ENCODE peak calls at places on chromosomes 5 and 9, in eight cellular contexts. E is AG04450; C is astrocyte of the spinal cord; G is lung; B is CD4-positive, alpha-beta T cell; O is GM12865; Z is fibroblast of mammary gland; Y is Panc1. T is an unnamed sample.

GRCh38 chr9:79581388-79581787 is 9.6 kb downstream of the TLE4 start:
- DNase-seq in E (no peak), C (peak; percentile 54), G (no peak), B (no peak), O (no peak), Z (peak; percentile 54), Y (no peak), T (no peak)

GRCh38 chr5:124444147-124444775 is 302.2 kb downstream of the ZNF608 start:
- DNase-seq in E (no peak), C (no peak), G (no peak), B (no peak), O (peak; percentile 94), Z (no peak), Y (no peak), T (no peak)

GRCh38 chr5:116423091-116423490 is 151.5 kb downstream of the SEMA6A start:
- DNase-seq in E (no peak), C (no peak), G (no peak), B (no peak), O (no peak), Z (no peak), Y (no peak), T (no peak)

GRCh38 chr9:83456226-83456625 is 82.0 kb downstream of the FRMD3 start:
- DNase-seq in E (no peak), C (no peak), G (no peak), B (no peak), O (no peak), Z (peak; percentile 23), Y (no peak), T (no peak)

GRCh38 chr9:104506565-104506964 is 2.5 kb downstream of the OR13F1 start:
- DNase-seq in E (no peak), C (no peak), G (no peak), B (no peak), O (no peak), Z (no peak), Y (no peak), T (no peak)

GRCh38 chr5:135538261-135538660 is 2.5 kb upstream of the NEUROG1 start:
- DNase-seq in E (no peak), C (no peak), G (no peak), B (no peak), O (no peak), Z (no peak), Y (no peak), T (no peak)

GRCh38 chr5:127280494-127281220 is 9.9 kb upstream of the MEGF10 start:
- DNase-seq in E (no peak), C (no peak), G (no peak), B (no peak), O (no peak), Z (no peak), Y (no peak), T (no peak)

GRCh38 chr9:29730096-29730621 is 2156.9 kb upstream of the C9orf72 start:
- DNase-seq in E (no peak), C (no peak), G (no peak), B (no peak), O (no peak), Z (no peak), Y (no peak), T (no peak)

GRCh38 chr5:153970496-153970895 is 68.2 kb downstream of the FAM114A2 start:
- DNase-seq in E (no peak), C (no peak), G (peak; percentile 26), B (no peak), O (no peak), Z (no peak), Y (no peak), T (no peak)

GRCh38 chr9:105051897-105052296 is 123.9 kb upstream of the ABCA1 start:
- DNase-seq in E (no peak), C (no peak), G (no peak), B (no peak), O (no peak), Z (no peak), Y (no peak), T (no peak)

GRCh38 chr5:180090769-180091546 is 19.4 kb upstream of the RNF130 start:
- DNase-seq in E (no peak), C (peak; percentile 38), G (no peak), B (no peak), O (no peak), Z (peak; percentile 17), Y (no peak), T (no peak)

GRCh38 chr5:59188415-59189225 is 605.7 kb downstream of the RAB3C start:
- DNase-seq in E (no peak), C (peak; percentile 77), G (peak; percentile 72), B (peak; percentile 43), O (peak; percentile 71), Z (peak; percentile 75), Y (no peak), T (no peak)

GRCh38 chr9:74284596-74284995 is 212.5 kb upstream of the RORB start:
- DNase-seq in E (no peak), C (no peak), G (no peak), B (no peak), O (no peak), Z (no peak), Y (no peak), T (no peak)

GRCh38 chr9:131276891-131277672 is 772 bp upstream of the FAM78A start:
- DNase-seq in E (no peak), C (no peak), G (no peak), B (no peak), O (peak; percentile 40), Z (no peak), Y (no peak), T (no peak)

GRCh38 chr9:23677446-23677845 is 148.6 kb downstream of the ELAVL2 start:
- DNase-seq in E (no peak), C (no peak), G (no peak), B (no peak), O (no peak), Z (no peak), Y (no peak), T (no peak)

GRCh38 chr5:58022055-58022454 is 437.8 kb downstream of the PLK2 start:
- DNase-seq in E (no peak), C (no peak), G (no peak), B (no peak), O (no peak), Z (peak; percentile 37), Y (no peak), T (no peak)

GRCh38 chr9:99828054-99828416 is 6.3 kb downstream of the NR4A3 start:
- DNase-seq in E (no peak), C (no peak), G (no peak), B (no peak), O (no peak), Z (no peak), Y (no peak), T (no peak)

GRCh38 chr5:55668356-55668755 is 43.8 kb downstream of the SLC38A9 start:
- DNase-seq in E (peak; percentile 66), C (peak; percentile 92), G (no peak), B (no peak), O (no peak), Z (peak; percentile 85), Y (no peak), T (no peak)

GRCh38 chr5:167565555-167565954 is 725.9 kb upstream of the WWC1 start:
- DNase-seq in E (no peak), C (peak; percentile 39), G (no peak), B (no peak), O (no peak), Z (peak; percentile 43), Y (no peak), T (no peak)

GRCh38 chr9:131366745-131367401 is 27.0 kb upstream of the PRRC2B start:
- DNase-seq in E (no peak), C (peak; percentile 54), G (no peak), B (no peak), O (no peak), Z (peak; percentile 53), Y (no peak), T (no peak)

DNA sequence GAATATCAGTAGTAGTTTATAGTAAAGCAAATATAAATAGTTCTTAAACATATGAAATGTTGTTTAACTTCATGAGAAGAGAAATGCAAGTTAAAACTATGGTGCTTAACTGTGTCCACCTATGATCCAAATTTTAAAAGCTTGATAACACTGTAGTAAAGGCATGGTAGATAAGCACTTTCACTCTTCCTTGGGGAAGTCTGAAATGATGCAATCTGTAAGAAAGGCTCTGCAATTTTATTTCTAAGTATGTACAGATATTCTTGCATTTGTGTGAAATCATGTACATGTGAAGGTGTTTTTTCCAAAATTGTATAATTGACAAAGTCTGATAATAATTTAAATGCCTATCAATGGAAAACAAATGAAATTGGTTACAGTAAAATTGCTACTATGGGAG is 66.9 kb downstream of the SYK start:
- DNase-seq in E (no peak), C (no peak), G (no peak), B (no peak), O (no peak), Z (no peak), Y (no peak), T (no peak)
- TF ChIP-seq CTCF in E (no peak), C (no peak), G (no peak), B (no peak), O (no peak), Z (no peak), Y (no peak), T (no peak)

GRCh38 chr5:138032572-138033274 is at the start of gene FAM13B:
- DNase-seq in E (no peak), C (peak; percentile 68), G (peak; percentile 77), B (peak; percentile 74), O (peak; percentile 92), Z (peak; percentile 45), Y (no peak), T (peak; percentile 39)
- TF ChIP-seq CTCF in E (no peak), C (no peak), G (no peak), B (no peak), O (no peak), Z (no peak), Y (no peak), T (no peak)

GRCh38 chr9:126514037-126514821 is 99.5 kb upstream of the LMX1B start:
- DNase-seq in E (no peak), C (no peak), G (peak; percentile 57), B (peak; percentile 42), O (no peak), Z (peak; percentile 25), Y (no peak), T (no peak)
- TF ChIP-seq CTCF in E (peak; percentile 32), C (peak; percentile 38), G (peak; percentile 15), B (peak; percentile 42), O (peak; percentile 24), Z (no peak), Y (peak; percentile 85), T (peak; percentile 37)

GRCh38 chr5:66232701-66233100 is 88.6 kb downstream of the SREK1 start:
- DNase-seq in E (no peak), C (no peak), G (no peak), B (no peak), O (no peak), Z (no peak), Y (no peak), T (no peak)

GRCh38 chr5:66230551-66230950 is 86.5 kb downstream of the SREK1 start:
- DNase-seq in E (no peak), C (peak; percentile 32), G (no peak), B (no peak), O (no peak), Z (no peak), Y (no peak), T (no peak)

GRCh38 chr5:66234241-66234640 is 90.1 kb downstream of the SREK1 start:
- DNase-seq in E (no peak), C (no peak), G (no peak), B (no peak), O (no peak), Z (no peak), Y (no peak), T (no peak)

DNA sequence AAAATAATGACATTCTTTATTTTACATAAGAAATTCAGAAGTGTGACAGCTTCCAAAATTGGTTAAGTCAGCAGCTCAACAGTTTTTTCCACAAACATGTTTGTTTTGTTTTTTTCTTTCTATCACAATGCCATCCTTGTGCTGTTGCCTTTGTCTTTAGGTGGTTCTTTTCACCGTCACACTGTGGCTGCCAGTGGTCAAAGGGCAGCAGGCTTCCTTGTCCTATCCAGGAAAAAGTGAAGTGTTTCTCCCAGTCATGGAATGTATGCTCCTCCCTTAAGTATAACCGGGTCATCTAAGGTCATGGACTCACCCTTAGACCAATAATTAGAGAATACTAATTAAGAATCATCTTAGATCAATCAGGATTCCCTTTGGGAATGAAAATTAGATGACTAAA is 87.4 kb downstream of the SREK1 start:
- DNase-seq in E (no peak), C (no peak), G (no peak), B (no peak), O (no peak), Z (no peak), Y (no peak), T (no peak)
- TF ChIP-seq CTCF in E (no peak), C (no peak), G (no peak), B (no peak), O (no peak), Z (no peak), Y (no peak), T (no peak)

T was measured in esophagus squamous epithelium.